ENCODE peak calls at places on chromosomes 12 and 14, in four cellular contexts. M is body of pancreas, S is adrenal gland, Q is pancreas. D is an unnamed sample.

GRCh38 chr12:118430516-118430915 is 54.2 kb downstream of the SUDS3 start:
- DNase-seq in M (no peak), S (no peak), Q (no peak), D (no peak)

GRCh38 chr14:45028107-45028626 is 55.7 kb upstream of the PRPF39 start:
- DNase-seq in M (no peak), S (no peak), Q (no peak), D (no peak)

GRCh38 chr14:59803052-59803451 is 67.5 kb downstream of the RTN1 start:
- DNase-seq in M (no peak), S (no peak), Q (no peak), D (no peak)

GRCh38 chr12:76704693-76705092 is 59.2 kb upstream of the ZDHHC17 start:
- DNase-seq in M (no peak), S (no peak), Q (no peak), D (no peak)

GRCh38 chr12:92506460-92506859 is 196.3 kb upstream of the PLEKHG7 start:
- DNase-seq in M (peak; percentile 24), S (no peak), Q (no peak), D (no peak)

GRCh38 chr12:47561746-47562145 is 144.1 kb downstream of the RPAP3 start:
- DNase-seq in M (no peak), S (no peak), Q (no peak), D (no peak)

GRCh38 chr14:99191663-99192621 is 80.1 kb downstream of the BCL11B start:
- DNase-seq in M (peak; percentile 82), S (peak; percentile 85), Q (peak; percentile 68), D (peak; percentile 62)

GRCh38 chr12:15428632-15429031 is 106.3 kb downstream of the PTPRO start:
- DNase-seq in M (no peak), S (no peak), Q (no peak), D (no peak)

GRCh38 chr12:42468853-42469252 is 120.7 kb downstream of the PRICKLE1 start:
- DNase-seq in M (no peak), S (no peak), Q (no peak), D (no peak)

GRCh38 chr12:92473564-92473963 is 229.2 kb upstream of the PLEKHG7 start:
- DNase-seq in M (no peak), S (no peak), Q (no peak), D (no peak)

GRCh38 chr12:81206425-81206824 is 128.5 kb downstream of the ACSS3 start:
- DNase-seq in M (no peak), S (no peak), Q (no peak), D (no peak)

GRCh38 chr12:18068355-18068754 is 21.6 kb downstream of the RERGL start:
- DNase-seq in M (no peak), S (no peak), Q (no peak), D (no peak)

GRCh38 chr12:106831699-106832098 is 57.2 kb downstream of the RIC8B start:
- DNase-seq in M (no peak), S (no peak), Q (no peak), D (no peak)

GRCh38 chr14:22839159-22839779 is 2.9 kb downstream of the MMP14 start:
- DNase-seq in M (no peak), S (no peak), Q (no peak), D (no peak)

GRCh38 chr12:9039397-9039977 is 50.1 kb downstream of the KLRG1 start:
- DNase-seq in M (no peak), S (no peak), Q (peak; percentile 13), D (no peak)

GRCh38 chr12:48053122-48053521 is 48.8 kb upstream of the COL2A1 start:
- DNase-seq in M (no peak), S (no peak), Q (no peak), D (no peak)

GRCh38 chr14:21098892-21099595 is 589 bp upstream of the ZNF219 start:
- DNase-seq in M (no peak), S (no peak), Q (no peak), D (no peak)
- H3K4me1 ChIP-seq in M (peaks cover 30% of the 10 kb centered on the region), S (peaks cover 31% of the 10 kb centered on the region), Q (peaks cover 8% of the 10 kb centered on the region), D (peaks cover 55% of the 10 kb centered on the region)

DNA sequence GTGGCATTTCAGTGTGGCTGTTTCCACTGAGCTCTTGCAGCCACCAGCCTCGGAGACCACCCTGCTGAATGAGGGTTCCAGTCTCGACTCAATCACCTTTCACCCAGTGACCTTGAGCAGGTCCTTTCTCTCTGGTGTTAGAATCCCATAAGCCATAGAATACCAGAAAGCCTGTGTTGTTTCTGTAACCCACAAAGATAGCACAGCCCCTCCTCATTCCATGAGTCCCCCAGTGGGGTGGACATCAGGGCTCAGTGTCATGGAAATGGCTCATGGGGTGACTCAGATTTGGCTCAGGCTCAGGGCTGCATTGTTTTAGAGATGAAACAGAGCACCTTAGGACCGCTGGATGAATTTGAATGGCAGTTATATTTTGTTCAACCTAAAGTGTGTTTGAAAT is 171.5 kb downstream of the PTPN11 start:
- DNase-seq in M (no peak), S (no peak), Q (no peak), D (no peak)
- TF ChIP-seq CTCF in M (no peak), S (no peak), Q (no peak), D (no peak)

GRCh38 chr14:82075566-82075965 is 541.9 kb upstream of the SEL1L start:
- DNase-seq in M (peak; percentile 61), S (no peak), Q (peak; percentile 40), D (peak; percentile 16)
- H3K4me1 ChIP-seq in M (no peaks in the 10 kb centered on the region), S (no peaks in the 10 kb centered on the region), Q (no peaks in the 10 kb centered on the region), D (no peaks in the 10 kb centered on the region)

DNA sequence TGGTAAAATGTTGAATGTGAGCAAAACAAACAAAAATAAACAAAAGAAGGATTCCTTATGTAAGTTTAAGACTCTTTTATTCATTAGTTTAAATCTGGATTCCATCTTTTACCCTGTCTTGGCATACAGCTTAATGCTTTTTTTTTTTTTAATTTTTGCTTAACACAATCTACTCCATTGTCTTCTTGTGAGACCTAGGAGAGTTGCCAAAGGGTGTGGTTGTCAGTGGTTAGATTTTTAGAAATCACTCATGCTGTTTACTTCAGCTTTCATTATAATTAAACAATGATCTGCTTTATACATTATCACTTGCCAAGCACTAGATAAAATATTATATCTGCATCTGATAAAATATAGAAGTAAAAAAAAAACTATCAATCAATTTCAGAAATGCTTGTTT is 77.7 kb upstream of the KITLG start:
- DNase-seq in M (no peak), S (no peak), Q (no peak), D (no peak)
- TF ChIP-seq CTCF in M (no peak), S (no peak), Q (no peak), D (no peak)

DNA sequence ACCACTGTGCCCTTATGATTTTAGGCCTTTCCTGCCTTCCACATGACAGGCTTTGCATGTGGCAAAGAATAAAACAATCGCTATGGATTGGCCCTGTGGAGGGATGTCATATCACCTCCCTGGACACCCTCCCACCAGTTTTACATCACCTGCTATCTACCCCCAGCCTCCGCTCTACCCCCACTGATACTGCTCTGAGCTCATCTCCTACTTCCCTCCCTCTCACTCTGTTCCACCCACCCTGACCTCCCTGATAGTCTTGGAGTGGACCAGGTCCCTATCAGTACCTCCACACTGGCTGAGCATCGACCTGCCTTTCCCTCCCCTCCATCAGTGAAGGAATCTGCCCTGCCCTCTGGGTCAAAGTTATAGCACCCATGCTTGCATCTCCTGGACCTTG is 91.8 kb upstream of the FOXN3 start:
- DNase-seq in M (no peak), S (no peak), Q (no peak), D (no peak)
- H3K4me1 ChIP-seq in M (no peaks in the 10 kb centered on the region), S (peaks cover 8% of the 10 kb centered on the region), Q (no peaks in the 10 kb centered on the region), D (peaks cover 26% of the 10 kb centered on the region)

GRCh38 chr14:61321385-61322010 is at the start of gene PRKCH:
- DNase-seq in M (peak; percentile 86), S (peak; percentile 81), Q (peak; percentile 81), D (peak; percentile 73)
- TF ChIP-seq CTCF in M (no peak), S (no peak), Q (no peak), D (no peak)

GRCh38 chr12:108691995-108692808 is 39.1 kb downstream of the CORO1C start:
- DNase-seq in M (no peak), S (peak; percentile 69), Q (peak; percentile 14), D (peak; percentile 49)
- H3K4me1 ChIP-seq in M (peaks cover 35% of the 10 kb centered on the region), S (peaks cover 32% of the 10 kb centered on the region), Q (peaks cover 23% of the 10 kb centered on the region), D (peaks cover 89% of the 10 kb centered on the region)

GRCh38 chr14:94129111-94129757 is at the start of gene IFI27L2:
- DNase-seq in M (peak; percentile 72), S (peak; percentile 91), Q (peak; percentile 27), D (peak; percentile 82)
- TF ChIP-seq CTCF in M (peak; percentile 45), S (peak; percentile 22), Q (no peak), D (peak; percentile 60)

GRCh38 chr12:124921200-124922008 is 7.0 kb upstream of the UBC start:
- DNase-seq in M (peak; percentile 76), S (peak; percentile 87), Q (peak; percentile 74), D (peak; percentile 45)
- H3K4me1 ChIP-seq in M (peaks cover 31% of the 10 kb centered on the region), S (peaks cover 23% of the 10 kb centered on the region), Q (peaks cover 5% of the 10 kb centered on the region), D (peaks cover 48% of the 10 kb centered on the region)